ENCODE peak calls at places on chromosomes 13 and 19, in seven cellular contexts. A is breast epithelium, C is heart right ventricle, D is tibial nerve, W is tibial artery, U is trophoblast cell, B is adrenal gland. K is an unnamed sample. For H3K9me3, the result is how much of the 10 kb centered on the place peaks cover.

GRCh38 chr13:29548722-29549446 is 46.6 kb downstream of the SLC7A1 start:
- DNase-seq in A (no peak), C (no peak), D (no peak), W (no peak), U (peak), B (no peak), K (peak)

GRCh38 chr13:113182046-113182445 is 23.6 kb downstream of the PROZ start:
- DNase-seq in A (no peak), C (no peak), D (no peak), W (no peak), U (no peak), B (no peak), K (peak)

GRCh38 chr19:23887642-23888041 is 27.0 kb upstream of the ZNF726 start:
- DNase-seq in A (no peak), C (no peak), D (no peak), W (no peak), U (no peak), B (no peak), K (no peak)

GRCh38 chr19:6720369-6721112 is at the start of gene C3:
- DNase-seq in A (peak), C (peak), D (peak), W (peak), U (peak), B (peak), K (peak)

GRCh38 chr19:32324631-32325215 is 20.7 kb upstream of the ZNF507 start:
- DNase-seq in A (no peak), C (no peak), D (no peak), W (no peak), U (no peak), B (no peak), K (peak)

GRCh38 chr13:57724486-57725272 is 93.1 kb downstream of the PCDH17 start:
- DNase-seq in A (no peak), C (no peak), D (no peak), W (no peak), U (no peak), B (no peak), K (no peak)

GRCh38 chr13:109666656-109667448 is 119.5 kb downstream of the IRS2 start:
- DNase-seq in A (no peak), C (no peak), D (no peak), W (no peak), U (no peak), B (no peak), K (peak)

GRCh38 chr19:33622809-33623511 is 1.2 kb downstream of the CHST8 start:
- DNase-seq in A (no peak), C (no peak), D (no peak), W (no peak), U (no peak), B (no peak), K (no peak)

GRCh38 chr13:90750021-90750420 is 597.5 kb upstream of the MIR17HG start:
- DNase-seq in A (no peak), C (no peak), D (no peak), W (no peak), U (no peak), B (no peak), K (no peak)

GRCh38 chr13:79466852-79467251 is 14.1 kb upstream of the NDFIP2 start:
- DNase-seq in A (no peak), C (no peak), D (no peak), W (no peak), U (no peak), B (no peak), K (no peak)

GRCh38 chr13:69571606-69572323 is 535.9 kb upstream of the ATXN8OS start:
- DNase-seq in A (no peak), C (no peak), D (no peak), W (no peak), U (no peak), B (no peak), K (no peak)

GRCh38 chr13:85137516-85137915 is 661.7 kb downstream of the SLITRK6 start:
- DNase-seq in A (no peak), C (no peak), D (no peak), W (no peak), U (no peak), B (no peak), K (no peak)

GRCh38 chr13:87356314-87356713 is 314.9 kb upstream of the SLITRK5 start:
- DNase-seq in A (no peak), C (no peak), D (no peak), W (no peak), U (no peak), B (no peak), K (no peak)

GRCh38 chr19:4754248-4754647 is 30.6 kb upstream of the DPP9 start:
- DNase-seq in A (no peak), C (no peak), D (no peak), W (no peak), U (no peak), B (no peak), K (peak)

GRCh38 chr19:56476671-56477428 is at the start of gene ZNF667:
- DNase-seq in A (no peak), C (peak), D (peak), W (no peak), U (no peak), B (peak), K (peak)

GRCh38 chr19:14492756-14493337 is 3.1 kb downstream of the GIPC1 start:
- DNase-seq in A (no peak), C (no peak), D (no peak), W (no peak), U (no peak), B (no peak), K (no peak)

GRCh38 chr13:106372199-106373160 is 163.0 kb downstream of the EFNB2 start:
- DNase-seq in A (no peak), C (no peak), D (no peak), W (no peak), U (no peak), B (no peak), K (peak)

GRCh38 chr13:45102136-45102802 is 18.0 kb upstream of the GTF2F2 start:
- DNase-seq in A (no peak), C (no peak), D (no peak), W (no peak), U (no peak), B (no peak), K (no peak)

GRCh38 chr19:49506575-49507105 is 5.8 kb upstream of the FCGRT start:
- DNase-seq in A (no peak), C (no peak), D (no peak), W (no peak), U (peak), B (peak), K (peak)

GRCh38 chr13:90846956-90847355 is 500.5 kb upstream of the MIR17HG start:
- DNase-seq in A (no peak), C (no peak), D (no peak), W (no peak), U (no peak), B (no peak), K (no peak)

GRCh38 chr19:34189199-34189916 is 17.1 kb downstream of the LSM14A start:
- DNase-seq in A (no peak), C (no peak), D (no peak), W (no peak), U (peak), B (no peak), K (no peak)

DNA sequence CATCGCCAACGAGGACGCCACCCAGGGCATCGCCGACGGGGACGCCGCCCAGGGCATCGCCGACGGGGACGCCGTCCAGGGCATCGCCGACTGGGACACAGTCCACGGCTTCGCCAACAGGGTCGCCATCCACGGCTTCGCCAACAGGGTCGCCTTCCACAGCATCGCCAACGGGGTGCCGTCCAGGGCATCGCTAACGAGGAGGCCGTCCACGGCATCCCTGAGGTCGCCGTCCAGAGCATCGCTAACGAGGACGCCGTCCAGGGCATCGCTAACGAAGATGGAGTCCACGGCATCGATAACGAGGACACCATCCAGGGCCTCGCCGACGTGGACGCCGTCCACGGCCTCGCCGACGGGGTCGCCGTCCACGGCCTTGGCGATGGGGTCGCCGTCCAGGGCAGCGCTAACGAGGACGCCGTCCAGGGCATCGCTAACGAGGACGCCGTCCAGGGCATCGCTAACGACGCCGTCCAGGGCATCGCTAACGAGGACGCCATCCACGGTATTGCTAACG is 947.8 kb downstream of the TUBA3C start:
- DNase-seq in A (no peak), C (no peak), D (no peak), W (no peak), U (no peak), B (no peak), K (no peak)
- H3K9me3 ChIP-seq in A (under half), C (under half), D (under half), W (under half), U (half or more), B (under half), K (under half)

DNA sequence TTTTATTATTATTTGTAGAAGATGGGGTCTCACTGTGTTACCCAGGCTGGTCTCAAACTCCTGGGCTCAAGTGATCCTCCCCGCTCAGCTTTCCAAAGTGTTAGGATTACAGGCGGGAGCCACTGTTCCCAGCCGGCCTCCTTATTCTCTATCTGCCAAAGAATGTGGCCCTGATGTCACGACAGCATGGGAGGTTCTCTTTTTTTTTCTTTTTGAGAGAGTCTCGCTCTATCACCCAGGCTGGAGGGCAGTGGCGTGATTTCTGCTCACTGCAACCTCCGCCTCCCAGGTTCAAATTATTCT is 23.5 kb downstream of the CARM1 start:
- DNase-seq in A (no peak), C (no peak), D (no peak), W (no peak), U (no peak), B (no peak), K (no peak)
- H3K4me3 ChIP-seq in A (no peak), C (no peak), D (no peak), W (no peak), U (no peak), B (no peak), K (no peak)

GRCh38 chr19:42267644-42268141 is 1.4 kb upstream of the CIC start:
- DNase-seq in A (peak), C (no peak), D (no peak), W (no peak), U (peak), B (no peak), K (no peak)
- H3K27ac ChIP-seq in A (peak), C (peak), D (peak), W (peak), U (peak), B (peak), K (peak)

DNA sequence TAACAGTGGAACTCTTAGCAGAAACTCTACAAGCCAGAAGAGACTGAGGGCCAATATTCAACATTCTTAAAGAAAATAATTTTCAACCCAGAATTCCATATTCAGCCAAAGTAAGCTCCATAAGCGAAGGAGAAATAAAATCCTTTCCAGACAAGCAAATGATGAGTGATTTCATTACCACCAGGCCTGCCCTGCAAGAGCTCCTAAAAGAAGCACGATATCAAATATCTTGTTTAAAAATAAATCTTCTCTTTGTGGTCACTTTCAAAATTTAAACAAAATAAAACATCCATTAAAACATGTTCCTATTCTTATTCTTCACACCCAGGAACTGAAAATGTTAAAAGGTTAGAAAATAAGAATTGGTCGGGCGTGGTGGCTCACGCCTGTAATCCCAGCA is 13.7 kb downstream of the MICU2 start:
- DNase-seq in A (no peak), C (no peak), D (no peak), W (no peak), U (no peak), B (no peak), K (no peak)
- H3K9me3 ChIP-seq in A (under half), C (under half), D (under half), W (under half), U (under half), B (under half), K (under half)

GRCh38 chr19:19067276-19068072 is 3.7 kb downstream of the SLC25A42 start:
- DNase-seq in A (no peak), C (peak), D (no peak), W (no peak), U (no peak), B (no peak), K (no peak)
- H3K4me3 ChIP-seq in A (no peak), C (no peak), D (no peak), W (no peak), U (no peak), B (no peak), K (no peak)

DNA sequence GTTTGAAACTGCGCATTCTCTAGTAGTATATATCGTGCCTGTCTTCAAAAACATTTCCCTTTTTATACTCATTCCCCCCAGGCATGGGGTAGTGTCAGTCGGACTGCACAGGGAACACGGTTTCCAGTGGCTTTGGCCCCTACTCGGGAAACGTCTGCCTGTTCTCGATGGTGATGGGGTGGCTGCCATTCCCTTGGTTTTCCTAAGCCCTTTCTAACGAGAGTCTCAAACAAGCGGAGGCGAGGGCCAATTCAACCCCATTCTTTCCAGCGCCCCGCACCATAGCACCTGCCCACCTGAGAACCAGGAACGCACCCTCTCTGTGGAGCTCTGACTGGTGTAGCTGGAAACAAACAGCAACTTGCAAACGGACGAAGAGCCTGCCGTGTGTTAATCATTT is 127.6 kb downstream of the STK24 start:
- DNase-seq in A (no peak), C (no peak), D (no peak), W (no peak), U (no peak), B (no peak), K (no peak)
- H3K27ac ChIP-seq in A (no peak), C (no peak), D (no peak), W (peak), U (no peak), B (no peak), K (no peak)

GRCh38 chr19:58097783-58098681 is at the start of gene ZSCAN18:
- DNase-seq in A (peak), C (peak), D (peak), W (peak), U (peak), B (peak), K (peak)
- H3K9me3 ChIP-seq in A (under half), C (under half), D (half or more), W (under half), U (under half), B (under half), K (under half)

GRCh38 chr19:53553865-53554791 is 16.2 kb downstream of the ZNF331 start:
- DNase-seq in A (peak), C (peak), D (peak), W (peak), U (peak), B (peak), K (peak)
- H3K4me3 ChIP-seq in A (peak), C (peak), D (peak), W (peak), U (peak), B (no peak), K (peak)

DNA sequence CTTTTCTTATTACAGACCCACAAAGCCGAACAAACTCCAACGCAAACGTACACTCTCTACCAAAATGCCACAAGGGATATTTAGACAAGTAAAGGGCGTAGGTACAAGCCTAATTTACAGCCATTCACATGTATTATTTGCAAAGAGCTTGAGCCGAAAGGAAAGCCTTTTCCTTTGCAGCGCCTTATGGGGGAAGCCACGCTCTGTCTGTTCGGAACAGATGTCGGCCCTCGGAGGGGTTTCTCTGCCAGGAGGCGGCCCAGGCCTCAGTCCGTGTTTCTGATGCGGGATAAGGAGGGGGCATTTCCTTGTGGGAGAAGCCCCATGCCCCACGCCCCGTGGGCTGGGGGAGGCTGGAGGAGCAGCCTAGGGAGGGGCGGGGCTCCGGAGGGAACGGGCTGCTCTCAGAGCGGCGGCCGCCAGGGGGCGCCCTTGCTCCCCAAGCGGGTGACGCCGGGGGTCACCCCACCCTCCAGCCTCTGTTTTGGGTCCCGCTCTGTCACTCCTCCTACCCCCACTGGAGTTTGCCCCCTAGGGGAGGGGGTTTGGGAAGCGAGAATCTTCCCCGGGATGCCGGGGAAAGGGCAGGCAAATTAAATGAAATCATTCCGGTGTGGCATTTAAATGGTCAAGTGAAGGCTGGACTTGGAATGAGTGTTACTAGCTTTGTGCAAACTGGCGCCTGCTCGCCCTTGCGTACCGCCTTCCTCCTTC is 2.9 kb downstream of the HTR2A start:
- DNase-seq in A (no peak), C (peak), D (peak), W (peak), U (peak), B (peak), K (peak)
- H3K27ac ChIP-seq in A (peak), C (no peak), D (no peak), W (peak), U (no peak), B (no peak), K (no peak)

DNA sequence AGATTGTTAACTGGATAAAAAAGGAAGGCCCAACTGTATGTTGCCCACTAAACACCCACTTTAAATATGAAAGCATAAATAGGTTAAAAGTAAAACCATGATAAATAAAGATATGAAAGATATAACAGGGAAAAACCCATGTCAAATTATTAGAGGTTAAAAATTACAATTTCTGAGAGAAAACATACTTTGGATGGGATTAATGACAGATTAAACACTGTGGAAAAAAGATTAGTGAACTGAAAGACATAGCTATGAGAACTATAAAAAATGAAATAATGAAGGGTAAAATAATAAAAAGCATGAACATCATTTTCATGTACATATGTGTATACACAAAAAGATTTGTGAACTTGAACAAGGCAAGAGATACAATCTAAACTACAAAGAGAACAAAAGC is 2.2 kb upstream of the ZNF577 start:
- DNase-seq in A (no peak), C (no peak), D (no peak), W (no peak), U (no peak), B (no peak), K (no peak)
- H3K9me3 ChIP-seq in A (half or more), C (half or more), D (half or more), W (half or more), U (under half), B (under half), K (under half)

K was measured in cardiac muscle cell.